ENCODE peak calls at places on chromosomes 11 and 22, in seven cellular contexts. H is fibroblast of the aortic adventitia, A is astrocyte of the spinal cord, P is uterus, Y is B cell, U is transverse colon, M is heart left ventricle. D is an unnamed sample.

GRCh38 chr11:102010776-102011500 is 36.3 kb upstream of the CFAP300 start:
- DNase-seq in H (peak; percentile 85), A (peak; percentile 82), P (no peak), Y (no peak), U (peak; percentile 79), M (peak; percentile 42), D (no peak)

GRCh38 chr22:30891443-30891755 is 77.2 kb downstream of the MORC2 start:
- DNase-seq in H (no peak), A (no peak), P (no peak), Y (no peak), U (peak; percentile 5), M (no peak), D (no peak)

GRCh38 chr22:46791201-46791731 is 28.8 kb downstream of the TBC1D22A start:
- DNase-seq in H (peak; percentile 59), A (peak; percentile 72), P (peak; percentile 76), Y (peak; percentile 80), U (peak; percentile 53), M (no peak), D (no peak)

GRCh38 chr22:32183625-32184024 is 21.2 kb downstream of the RFPL2 start:
- DNase-seq in H (no peak), A (no peak), P (no peak), Y (no peak), U (no peak), M (no peak), D (no peak)

GRCh38 chr11:64870893-64871849 is 7.2 kb downstream of the EHD1 start:
- DNase-seq in H (no peak), A (no peak), P (no peak), Y (no peak), U (peak; percentile 64), M (no peak), D (no peak)

GRCh38 chr11:86577663-86578636 is 94.5 kb downstream of the ME3 start:
- DNase-seq in H (peak; percentile 98), A (peak; percentile 95), P (peak; percentile 87), Y (no peak), U (peak; percentile 80), M (peak; percentile 72), D (no peak)

GRCh38 chr11:128161994-128162393 is 425.4 kb downstream of the ETS1 start:
- DNase-seq in H (no peak), A (no peak), P (no peak), Y (no peak), U (no peak), M (no peak), D (no peak)

GRCh38 chr11:114340311-114341131 is 44.3 kb downstream of the NNMT start:
- DNase-seq in H (peak; percentile 91), A (peak; percentile 79), P (peak; percentile 54), Y (peak; percentile 9), U (peak; percentile 37), M (peak; percentile 37), D (peak; percentile 13)

GRCh38 chr22:50485221-50486131 is 1.2 kb upstream of the MIOX start:
- DNase-seq in H (no peak), A (no peak), P (no peak), Y (no peak), U (no peak), M (no peak), D (no peak)

GRCh38 chr11:61957028-61957770 is 7.0 kb downstream of the BEST1 start:
- DNase-seq in H (no peak), A (no peak), P (no peak), Y (peak; percentile 5), U (no peak), M (no peak), D (no peak)

GRCh38 chr11:95520765-95521542 is 268.6 kb downstream of the FAM76B start:
- DNase-seq in H (no peak), A (no peak), P (no peak), Y (no peak), U (no peak), M (no peak), D (no peak)

GRCh38 chr11:95520361-95520760 is 269.2 kb downstream of the FAM76B start:
- DNase-seq in H (no peak), A (no peak), P (no peak), Y (no peak), U (no peak), M (no peak), D (no peak)

GRCh38 chr11:95521862-95522261 is 267.7 kb downstream of the FAM76B start:
- DNase-seq in H (no peak), A (no peak), P (no peak), Y (no peak), U (no peak), M (no peak), D (no peak)

GRCh38 chr11:95524328-95525036 is 265.1 kb downstream of the FAM76B start:
- DNase-seq in H (no peak), A (no peak), P (no peak), Y (no peak), U (no peak), M (no peak), D (no peak)

GRCh38 chr11:95522871-95523270 is 266.7 kb downstream of the FAM76B start:
- DNase-seq in H (peak; percentile 56), A (no peak), P (no peak), Y (no peak), U (no peak), M (no peak), D (no peak)
- TF ChIP-seq CTCF in H (no peak), A (no peak), P (no peak), Y (no peak), U (no peak), M (no peak), D (no peak)

DNA sequence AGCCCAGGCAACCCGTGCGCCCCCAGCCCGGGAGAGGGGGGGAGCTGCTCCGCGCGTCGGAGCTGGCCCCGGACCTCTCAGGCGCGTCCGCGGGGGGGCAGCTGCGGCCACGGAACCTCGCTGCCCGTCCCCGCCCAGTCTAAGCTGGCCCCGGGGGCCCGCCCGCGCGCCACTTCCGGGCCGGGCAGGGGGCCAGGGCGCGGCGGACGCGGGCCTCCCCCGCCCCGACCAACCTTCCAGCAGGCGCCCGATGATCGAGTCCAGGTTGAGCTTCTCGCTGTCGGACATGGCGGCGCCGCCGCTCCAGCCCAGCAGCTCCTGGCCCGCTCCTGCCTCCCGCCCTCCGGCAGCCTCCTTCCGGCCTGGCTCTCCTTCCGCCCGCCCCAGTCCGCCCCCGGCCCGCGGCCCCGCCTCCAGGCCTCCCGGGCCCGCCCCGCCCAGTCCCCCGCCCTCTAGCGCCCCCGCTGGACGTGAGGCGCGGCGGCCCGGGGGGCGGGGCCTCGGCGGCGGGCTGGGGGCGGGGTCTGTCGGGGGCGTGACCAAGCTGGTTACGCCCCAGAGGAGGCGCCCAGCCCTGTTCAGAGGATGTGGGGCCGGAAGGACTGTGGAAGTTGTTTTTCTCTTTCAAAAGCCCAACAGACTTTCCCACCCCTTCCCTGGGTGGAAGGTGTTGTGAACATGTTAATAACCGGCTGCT is at the start of gene PPP1CA:
- DNase-seq in H (peak; percentile 82), A (peak; percentile 87), P (peak; percentile 89), Y (peak; percentile 100), U (peak; percentile 93), M (peak; percentile 93), D (peak; percentile 57)
- TF ChIP-seq CTCF in H (peak; percentile 22), A (peak; percentile 15), P (peak; percentile 46), Y (peak; percentile 70), U (peak; percentile 41), M (peak; percentile 54), D (peak; percentile 24)

GRCh38 chr22:39426380-39427043 is 26.9 kb downstream of the TAB1 start:
- DNase-seq in H (no peak), A (no peak), P (no peak), Y (no peak), U (no peak), M (no peak), D (no peak)

GRCh38 chr22:39422721-39423120 is 23.1 kb downstream of the TAB1 start:
- DNase-seq in H (no peak), A (no peak), P (no peak), Y (no peak), U (no peak), M (no peak), D (no peak)

GRCh38 chr22:39421691-39422090 is 22.1 kb downstream of the TAB1 start:
- DNase-seq in H (no peak), A (no peak), P (no peak), Y (no peak), U (no peak), M (no peak), D (no peak)

GRCh38 chr22:39422101-39422500 is 22.5 kb downstream of the TAB1 start:
- DNase-seq in H (no peak), A (no peak), P (no peak), Y (no peak), U (no peak), M (no peak), D (no peak)

DNA sequence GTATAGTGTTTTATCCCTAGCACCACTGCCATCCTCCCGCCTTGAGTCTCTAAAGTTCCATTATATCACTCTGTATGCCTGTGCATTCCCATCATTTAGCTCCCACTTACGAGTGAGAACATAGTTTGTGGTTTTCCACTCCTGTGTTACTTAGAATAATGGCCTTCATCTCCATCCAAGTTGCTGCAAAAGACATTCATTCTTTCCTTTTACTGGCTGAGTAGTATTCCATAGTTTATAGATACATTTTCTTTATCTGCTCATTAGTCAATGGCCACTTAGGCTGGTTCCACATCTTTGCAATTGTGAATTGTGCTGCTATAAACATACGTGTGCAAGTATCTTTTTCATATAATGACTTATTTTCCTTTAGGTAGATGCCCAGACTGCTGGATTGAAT is 24.4 kb downstream of the TAB1 start:
- DNase-seq in H (no peak), A (no peak), P (no peak), Y (no peak), U (no peak), M (no peak), D (no peak)
- TF ChIP-seq CTCF in H (no peak), A (no peak), P (no peak), Y (no peak), U (no peak), M (no peak), D (no peak)

DNA sequence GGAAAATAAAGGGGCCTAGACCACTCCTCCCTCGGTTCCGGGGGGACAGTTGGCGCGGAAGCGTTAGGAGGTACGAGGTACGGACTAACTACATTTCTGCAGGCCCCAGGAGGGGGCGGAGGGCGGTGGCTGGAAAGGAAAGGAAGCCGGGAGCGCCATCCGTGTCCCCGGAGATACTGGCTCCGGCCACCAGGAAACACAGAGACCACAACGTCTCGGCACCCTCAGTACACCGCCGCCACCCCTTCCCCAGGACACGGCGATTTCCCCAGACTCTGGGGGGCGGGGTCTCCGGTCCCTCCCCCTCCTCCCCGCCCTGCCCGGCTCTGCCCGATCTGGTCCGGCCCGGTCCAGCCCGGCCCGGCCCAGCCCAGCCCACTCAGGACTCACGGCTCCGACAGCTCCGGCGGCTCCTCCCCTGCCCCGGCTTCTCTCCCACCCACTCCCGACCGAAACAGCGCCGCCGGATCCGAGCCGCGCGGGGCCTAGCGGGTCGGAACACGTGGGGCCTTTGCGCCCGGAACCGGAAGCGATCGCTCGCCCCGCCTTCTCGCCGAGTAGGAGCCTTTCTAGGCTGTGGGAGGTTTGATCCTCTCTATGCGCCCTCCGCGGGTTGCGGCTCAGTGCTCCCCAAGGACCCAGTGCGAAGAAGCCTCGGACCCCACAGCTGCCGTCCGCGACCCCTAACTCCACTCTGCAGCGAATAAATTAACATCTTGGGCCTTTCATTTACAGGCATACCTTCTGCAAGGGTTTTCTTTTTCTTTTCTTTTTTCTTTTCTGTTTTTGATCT is at the start of gene ZNF202:
- DNase-seq in H (peak; percentile 88), A (peak; percentile 90), P (peak; percentile 89), Y (peak; percentile 88), U (peak; percentile 93), M (peak; percentile 93), D (peak; percentile 69)
- TF ChIP-seq CTCF in H (peak; percentile 27), A (peak; percentile 13), P (no peak), Y (no peak), U (peak; percentile 32), M (peak; percentile 19), D (peak; percentile 19)

GRCh38 chr11:95081412-95081811 is 8.2 kb upstream of the ENDOD1 start:
- DNase-seq in H (no peak), A (peak; percentile 58), P (peak; percentile 41), Y (no peak), U (no peak), M (peak; percentile 28), D (no peak)
- TF ChIP-seq CTCF in H (no peak), A (no peak), P (no peak), Y (no peak), U (no peak), M (no peak), D (no peak)

GRCh38 chr11:69882270-69882608 is 63.0 kb upstream of the FGF3 start:
- DNase-seq in H (no peak), A (no peak), P (no peak), Y (no peak), U (no peak), M (no peak), D (no peak)
- TF ChIP-seq CTCF in H (no peak), A (no peak), P (no peak), Y (no peak), U (no peak), M (no peak), D (no peak)

D was measured in GM12864.